ENCODE peak calls at places on chromosome 18, in five cellular contexts. One of them, this sample, is unnamed.
A peak's percentile ranks its signal among the peaks of the same experiment; 100 is the strongest.

GRCh38 chr18:73661457-73661856 is 486.2 kb downstream of the FBXO15 start:
- DNase-seq in Calu3: no peak
- DNase-seq in lower lobe of right lung: no peak
- DNase-seq in GM12864: no peak
- DNase-seq in AG10803: no peak
- DNase-seq in this sample: no peak

GRCh38 chr18:13259701-13260100 is 41.1 kb downstream of the LDLRAD4 start:
- DNase-seq in Calu3: no peak
- DNase-seq in lower lobe of right lung: no peak
- DNase-seq in GM12864: no peak
- DNase-seq in AG10803: no peak
- DNase-seq in this sample: no peak

GRCh38 chr18:58911241-58911640 is 46.6 kb downstream of the ZNF532 start:
- DNase-seq in Calu3: no peak
- DNase-seq in lower lobe of right lung: no peak
- DNase-seq in GM12864: no peak
- DNase-seq in AG10803: peak; percentile 41
- DNase-seq in this sample: no peak

GRCh38 chr18:37550118-37550875 is 15.3 kb downstream of the CELF4 start:
- DNase-seq in Calu3: no peak
- DNase-seq in lower lobe of right lung: no peak
- DNase-seq in GM12864: no peak
- DNase-seq in AG10803: no peak
- DNase-seq in this sample: no peak

GRCh38 chr18:60471652-60472051 is 99.1 kb upstream of the MC4R start:
- DNase-seq in Calu3: no peak
- DNase-seq in lower lobe of right lung: no peak
- DNase-seq in GM12864: no peak
- DNase-seq in AG10803: peak; percentile 63
- DNase-seq in this sample: no peak

GRCh38 chr18:11726556-11726955 is 37.5 kb downstream of the GNAL start:
- DNase-seq in Calu3: no peak
- DNase-seq in lower lobe of right lung: no peak
- DNase-seq in GM12864: no peak
- DNase-seq in AG10803: no peak
- DNase-seq in this sample: no peak

GRCh38 chr18:21741511-21742322 is 1.1 kb downstream of the MIB1 start:
- DNase-seq in Calu3: peak; percentile 28
- DNase-seq in lower lobe of right lung: peak; percentile 66
- DNase-seq in GM12864: no peak
- DNase-seq in AG10803: peak; percentile 21
- DNase-seq in this sample: peak; percentile 36

GRCh38 chr18:12001400-12001799 is 20.1 kb downstream of the IMPA2 start:
- DNase-seq in Calu3: no peak
- DNase-seq in lower lobe of right lung: no peak
- DNase-seq in GM12864: no peak
- DNase-seq in AG10803: no peak
- DNase-seq in this sample: no peak

GRCh38 chr18:13136689-13137040 is 81.9 kb upstream of the LDLRAD4 start:
- DNase-seq in Calu3: peak; percentile 27
- DNase-seq in lower lobe of right lung: no peak
- DNase-seq in GM12864: no peak
- DNase-seq in AG10803: no peak
- DNase-seq in this sample: peak; percentile 68

GRCh38 chr18:77106331-77106730 is 26.3 kb downstream of the MBP start:
- DNase-seq in Calu3: no peak
- DNase-seq in lower lobe of right lung: no peak
- DNase-seq in GM12864: no peak
- DNase-seq in AG10803: no peak
- DNase-seq in this sample: no peak

GRCh38 chr18:41170346-41170745 is 784.7 kb upstream of the PIK3C3 start:
- DNase-seq in Calu3: no peak
- DNase-seq in lower lobe of right lung: no peak
- DNase-seq in GM12864: no peak
- DNase-seq in AG10803: no peak
- DNase-seq in this sample: no peak

GRCh38 chr18:2823202-2823601 is 23.6 kb upstream of the EMILIN2 start:
- DNase-seq in Calu3: no peak
- DNase-seq in lower lobe of right lung: no peak
- DNase-seq in GM12864: no peak
- DNase-seq in AG10803: no peak
- DNase-seq in this sample: no peak

GRCh38 chr18:8480506-8481328 is 128.5 kb upstream of the RAB12 start:
- DNase-seq in Calu3: peak; percentile 50
- DNase-seq in lower lobe of right lung: no peak
- DNase-seq in GM12864: no peak
- DNase-seq in AG10803: peak; percentile 59
- DNase-seq in this sample: no peak

GRCh38 chr18:22088976-22089375 is 80.4 kb upstream of the GATA6 start:
- DNase-seq in Calu3: no peak
- DNase-seq in lower lobe of right lung: no peak
- DNase-seq in GM12864: no peak
- DNase-seq in AG10803: no peak
- DNase-seq in this sample: no peak

GRCh38 chr18:27844416-27844792 is 332.5 kb downstream of the CDH2 start:
- DNase-seq in Calu3: no peak
- DNase-seq in lower lobe of right lung: no peak
- DNase-seq in GM12864: no peak
- DNase-seq in AG10803: peak; percentile 55
- DNase-seq in this sample: no peak

GRCh38 chr18:59902993-59903610 is 3.3 kb downstream of the PMAIP1 start:
- DNase-seq in Calu3: no peak
- DNase-seq in lower lobe of right lung: no peak
- DNase-seq in GM12864: no peak
- DNase-seq in AG10803: no peak
- DNase-seq in this sample: no peak

GRCh38 chr18:21163647-21164625 is 52.3 kb upstream of the ROCK1 start:
- DNase-seq in Calu3: no peak
- DNase-seq in lower lobe of right lung: no peak
- DNase-seq in GM12864: no peak
- DNase-seq in AG10803: peak; percentile 93
- DNase-seq in this sample: no peak

GRCh38 chr18:77100751-77101355 is 31.7 kb downstream of the MBP start:
- DNase-seq in Calu3: no peak
- DNase-seq in lower lobe of right lung: no peak
- DNase-seq in GM12864: no peak
- DNase-seq in AG10803: no peak
- DNase-seq in this sample: no peak

GRCh38 chr18:12657849-12658829 is at the start of gene SPIRE1:
- DNase-seq in Calu3: peak; percentile 81
- DNase-seq in lower lobe of right lung: peak; percentile 86
- DNase-seq in GM12864: no peak
- DNase-seq in AG10803: peak; percentile 75
- DNase-seq in this sample: peak; percentile 86

GRCh38 chr18:59918320-59918755 is 18.5 kb downstream of the PMAIP1 start:
- DNase-seq in Calu3: peak; percentile 75
- DNase-seq in lower lobe of right lung: peak; percentile 71
- DNase-seq in GM12864: no peak
- DNase-seq in AG10803: peak; percentile 54
- DNase-seq in this sample: no peak

GRCh38 chr18:76274470-76275289 is 220.4 kb downstream of the ZNF516 start:
- DNase-seq in Calu3: peak; percentile 42
- DNase-seq in lower lobe of right lung: no peak
- DNase-seq in GM12864: no peak
- DNase-seq in AG10803: peak; percentile 5
- DNase-seq in this sample: no peak

GRCh38 chr18:80171190-80171872 is 62.3 kb downstream of the ADNP2 start:
- DNase-seq in Calu3: peak; percentile 45
- DNase-seq in lower lobe of right lung: peak; percentile 61
- DNase-seq in GM12864: no peak
- DNase-seq in AG10803: peak; percentile 68
- DNase-seq in this sample: peak; percentile 73

GRCh38 chr18:2881490-2882195 is 34.8 kb downstream of the EMILIN2 start:
- DNase-seq in Calu3: no peak
- DNase-seq in lower lobe of right lung: no peak
- DNase-seq in GM12864: no peak
- DNase-seq in AG10803: peak; percentile 96
- DNase-seq in this sample: no peak

GRCh38 chr18:38010971-38011370 is 445.4 kb upstream of the CELF4 start:
- DNase-seq in Calu3: no peak
- DNase-seq in lower lobe of right lung: no peak
- DNase-seq in GM12864: no peak
- DNase-seq in AG10803: no peak
- DNase-seq in this sample: no peak

GRCh38 chr18:55300469-55301195 is 287.4 kb downstream of the TCF4 start:
- DNase-seq in Calu3: no peak
- DNase-seq in lower lobe of right lung: no peak
- DNase-seq in GM12864: no peak
- DNase-seq in AG10803: peak; percentile 94
- DNase-seq in this sample: no peak

GRCh38 chr18:48841381-48842258 is 109.1 kb downstream of the SMAD7 start:
- DNase-seq in Calu3: no peak
- DNase-seq in lower lobe of right lung: peak; percentile 88
- DNase-seq in GM12864: no peak
- DNase-seq in AG10803: peak; percentile 74
- DNase-seq in this sample: no peak

GRCh38 chr18:48802543-48803428 is 148.0 kb downstream of the SMAD7 start:
- DNase-seq in Calu3: no peak
- DNase-seq in lower lobe of right lung: peak; percentile 32
- DNase-seq in GM12864: no peak
- DNase-seq in AG10803: no peak
- DNase-seq in this sample: no peak

DNA sequence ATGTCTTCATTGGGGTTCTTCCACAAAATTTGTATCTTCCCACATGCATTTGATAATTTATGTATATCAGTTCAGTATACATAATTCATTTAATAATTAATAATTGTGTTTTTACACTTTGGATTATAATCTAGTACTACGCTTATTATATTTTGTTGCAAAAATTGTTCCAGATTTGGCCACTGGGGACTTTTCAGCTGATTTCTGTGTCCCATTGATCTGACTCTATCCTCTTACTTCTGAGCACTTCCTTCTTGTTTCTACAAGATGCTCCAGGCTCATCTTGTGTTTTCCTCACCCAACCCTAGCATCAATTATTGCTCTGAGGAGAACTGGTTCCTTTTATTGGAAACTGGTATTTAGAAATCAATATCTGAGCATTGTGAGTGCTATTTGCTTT is 215.3 kb upstream of the CDH19 start:
- DNase-seq in Calu3: no peak
- DNase-seq in lower lobe of right lung: no peak
- DNase-seq in GM12864: no peak
- DNase-seq in AG10803: no peak
- DNase-seq in this sample: no peak
- TF ChIP-seq CTCF in Calu3: no peak
- TF ChIP-seq CTCF in lower lobe of right lung: no peak
- TF ChIP-seq CTCF in GM12864: peak; percentile 10
- TF ChIP-seq CTCF in AG10803: no peak
- TF ChIP-seq CTCF in this sample: no peak

GRCh38 chr18:57909620-57910019 is 106.5 kb upstream of the ATP8B1 start:
- DNase-seq in Calu3: peak; percentile 68
- DNase-seq in lower lobe of right lung: no peak
- DNase-seq in GM12864: no peak
- DNase-seq in AG10803: no peak
- DNase-seq in this sample: no peak

GRCh38 chr18:57910134-57910533 is 107.0 kb upstream of the ATP8B1 start:
- DNase-seq in Calu3: no peak
- DNase-seq in lower lobe of right lung: no peak
- DNase-seq in GM12864: no peak
- DNase-seq in AG10803: no peak
- DNase-seq in this sample: no peak

GRCh38 chr18:57910817-57911216 is 107.7 kb upstream of the ATP8B1 start:
- DNase-seq in Calu3: peak; percentile 34
- DNase-seq in lower lobe of right lung: no peak
- DNase-seq in GM12864: no peak
- DNase-seq in AG10803: no peak
- DNase-seq in this sample: peak; percentile 25

GRCh38 chr18:57908092-57908491 is 105.0 kb upstream of the ATP8B1 start:
- DNase-seq in Calu3: no peak
- DNase-seq in lower lobe of right lung: no peak
- DNase-seq in GM12864: no peak
- DNase-seq in AG10803: no peak
- DNase-seq in this sample: no peak

DNA sequence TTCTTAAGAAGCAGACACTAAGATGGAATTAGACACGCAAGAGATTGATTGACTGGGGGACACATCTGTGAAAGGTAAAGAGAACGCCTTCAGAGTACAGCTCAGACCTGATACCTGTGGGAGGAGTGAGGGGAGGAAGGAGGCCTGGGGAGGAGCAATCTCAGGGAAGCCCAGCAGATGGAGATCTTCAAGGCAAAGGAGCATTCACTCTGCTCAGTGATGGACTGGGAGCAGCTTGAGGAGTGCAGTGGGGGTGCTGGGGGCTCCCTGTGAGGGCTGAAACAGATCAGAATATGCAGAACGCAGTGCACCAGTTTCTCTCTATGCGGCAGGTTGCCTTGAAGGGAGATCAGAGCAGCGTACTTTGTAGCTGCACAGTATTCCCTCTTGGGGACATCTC is 103.7 kb upstream of the ATP8B1 start:
- DNase-seq in Calu3: peak; percentile 58
- DNase-seq in lower lobe of right lung: no peak
- DNase-seq in GM12864: no peak
- DNase-seq in AG10803: no peak
- DNase-seq in this sample: no peak
- TF ChIP-seq CTCF in Calu3: peak; percentile 48
- TF ChIP-seq CTCF in lower lobe of right lung: no peak
- TF ChIP-seq CTCF in GM12864: peak; percentile 38
- TF ChIP-seq CTCF in AG10803: no peak
- TF ChIP-seq CTCF in this sample: no peak

GRCh38 chr18:50401334-50401733 is 26.5 kb downstream of the SKA1 start:
- DNase-seq in Calu3: no peak
- DNase-seq in lower lobe of right lung: no peak
- DNase-seq in GM12864: no peak
- DNase-seq in AG10803: no peak
- DNase-seq in this sample: no peak
- TF ChIP-seq CTCF in Calu3: no peak
- TF ChIP-seq CTCF in lower lobe of right lung: no peak
- TF ChIP-seq CTCF in GM12864: no peak
- TF ChIP-seq CTCF in AG10803: no peak
- TF ChIP-seq CTCF in this sample: no peak

GRCh38 chr18:68504441-68505221 is 210.3 kb downstream of the TMX3 start:
- DNase-seq in Calu3: no peak
- DNase-seq in lower lobe of right lung: no peak
- DNase-seq in GM12864: no peak
- DNase-seq in AG10803: no peak
- DNase-seq in this sample: no peak

GRCh38 chr18:68509902-68510301 is 205.0 kb downstream of the TMX3 start:
- DNase-seq in Calu3: no peak
- DNase-seq in lower lobe of right lung: no peak
- DNase-seq in GM12864: no peak
- DNase-seq in AG10803: no peak
- DNase-seq in this sample: no peak

DNA sequence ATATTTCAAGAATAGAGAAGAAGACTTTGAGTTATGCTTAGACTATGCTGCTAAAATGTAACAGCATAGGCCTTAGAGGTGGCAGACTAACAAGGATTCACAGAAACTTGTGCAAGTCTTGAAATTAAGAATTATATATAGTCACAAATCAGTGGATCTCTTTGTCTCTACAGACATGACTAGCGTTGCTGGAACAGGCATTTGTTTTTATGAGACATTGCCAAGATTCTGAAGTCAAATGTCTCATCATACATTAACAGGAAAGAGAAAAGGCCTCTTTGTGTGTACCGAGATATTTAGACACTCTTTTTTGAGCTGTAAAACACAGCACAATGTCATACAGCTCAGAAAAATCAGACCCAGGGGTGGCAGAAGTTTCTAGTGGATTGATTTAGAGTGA is 207.1 kb downstream of the TMX3 start:
- DNase-seq in Calu3: no peak
- DNase-seq in lower lobe of right lung: no peak
- DNase-seq in GM12864: no peak
- DNase-seq in AG10803: no peak
- DNase-seq in this sample: no peak
- TF ChIP-seq CTCF in Calu3: no peak
- TF ChIP-seq CTCF in lower lobe of right lung: no peak
- TF ChIP-seq CTCF in GM12864: no peak
- TF ChIP-seq CTCF in AG10803: no peak
- TF ChIP-seq CTCF in this sample: no peak

This sample was measured in GM13977.